ENCODE peak calls at places on chromosome 5, in ten cellular contexts. Z is amygdala; G is IMR-90; Y is NCI-H2081; H is brain pericyte; D is stimulated activated CD8-positive, alpha-beta memory T cell treated with anti-CD3 and anti-CD28 coated beads, Interleukin-12 subunit alpha, Interleukin-12 subunit beta, amount 100 ng/mL, for 4 hours; S is AML-193; M is NAMALWA; R is activated CD8-positive, alpha-beta memory T cell treated with anti-CD3 and anti-CD28 coated beads, Interleukin-2, amount 50 U/mL, for 48 hours; N is astrocyte. F is an unnamed sample.

GRCh38 chr5:113265190-113265589 is 169.6 kb downstream of the TSSK1B start:
- DNase-seq in G (no peak), R (no peak), N (no peak), S (no peak), Y (no peak), M (no peak), H (no peak), Z (no peak), D (no peak), F (no peak)

GRCh38 chr5:55570026-55570425 is 35.3 kb upstream of the PLPP1 start:
- DNase-seq in Y (no peak), S (no peak), H (no peak), M (no peak), G (peak; percentile 42), D (no peak), N (peak; percentile 87), R (no peak), Z (no peak), F (no peak)

GRCh38 chr5:32331217-32331926 is 18.6 kb upstream of the MTMR12 start:
- DNase-seq in S (no peak), M (no peak), H (no peak), Y (no peak), N (no peak), D (no peak), R (no peak), G (no peak), Z (no peak), F (no peak)

GRCh38 chr5:912356-913091 is 19.8 kb downstream of the TRIP13 start:
- DNase-seq in Z (no peak), G (peak; percentile 96), R (peak; percentile 85), M (peak; percentile 67), Y (no peak), D (peak; percentile 38), S (no peak), H (peak; percentile 97), N (peak; percentile 99), F (peak; percentile 17)

GRCh38 chr5:9386945-9387344 is 158.9 kb downstream of the SEMA5A start:
- DNase-seq in R (no peak), Y (no peak), S (no peak), Z (no peak), N (no peak), M (no peak), D (no peak), H (no peak), G (no peak), F (no peak)

GRCh38 chr5:146647656-146648199 is 131.7 kb upstream of the GPR151 start:
- DNase-seq in N (peak; percentile 43), H (no peak), Z (peak; percentile 12), M (no peak), S (no peak), R (no peak), G (no peak), D (no peak), Y (no peak), F (no peak)

GRCh38 chr5:36844305-36844704 is 32.3 kb upstream of the NIPBL start:
- DNase-seq in M (no peak), Z (no peak), D (no peak), S (no peak), R (no peak), Y (no peak), N (no peak), H (no peak), G (no peak), F (no peak)

GRCh38 chr5:160173-160510 is 31.2 kb upstream of the LRRC14B start:
- DNase-seq in H (peak; percentile 73), D (no peak), R (peak; percentile 32), Z (no peak), S (no peak), Y (no peak), G (peak; percentile 65), M (no peak), N (peak; percentile 87), F (no peak)

GRCh38 chr5:177086918-177087706 is 397 bp downstream of the FGFR4 start:
- DNase-seq in S (peak; percentile 17), R (peak; percentile 82), M (peak; percentile 82), Y (peak; percentile 15), G (no peak), D (peak; percentile 39), H (no peak), N (no peak), Z (no peak), F (peak; percentile 79)

GRCh38 chr5:2752059-2752874 is 790 bp upstream of the IRX2 start:
- DNase-seq in Z (no peak), S (no peak), G (no peak), H (no peak), N (no peak), Y (no peak), M (no peak), R (no peak), D (no peak), F (no peak)

GRCh38 chr5:1242733-1243486 is 17.7 kb downstream of the SLC6A18 start:
- DNase-seq in Y (no peak), R (no peak), D (no peak), Z (no peak), H (no peak), M (peak; percentile 44), N (no peak), S (no peak), G (no peak), F (no peak)

GRCh38 chr5:109329296-109330252 is 80.2 kb downstream of the PJA2 start:
- DNase-seq in R (no peak), G (peak; percentile 93), Y (no peak), S (peak; percentile 30), Z (no peak), M (no peak), H (no peak), D (no peak), N (peak; percentile 87), F (no peak)

GRCh38 chr5:55492449-55492848 is 42.3 kb downstream of the PLPP1 start:
- DNase-seq in Y (no peak), D (no peak), N (no peak), H (no peak), S (no peak), G (no peak), R (no peak), M (no peak), Z (no peak), F (no peak)

GRCh38 chr5:159106569-159107282 is 7.0 kb upstream of the EBF1 start:
- DNase-seq in N (peak; percentile 39), M (peak; percentile 93), Y (peak; percentile 76), Z (peak; percentile 11), G (peak; percentile 52), S (peak; percentile 30), R (peak; percentile 89), H (no peak), D (peak; percentile 43), F (peak; percentile 66)

GRCh38 chr5:149740866-149741459 is 10.9 kb downstream of the PPARGC1B start:
- DNase-seq in Y (no peak), H (no peak), D (no peak), N (no peak), R (no peak), S (no peak), Z (no peak), M (no peak), G (no peak), F (no peak)

GRCh38 chr5:113162770-113163169 is 186.2 kb downstream of the DCP2 start:
- DNase-seq in Y (no peak), H (no peak), N (peak; percentile 79), Z (no peak), M (no peak), G (peak; percentile 65), R (no peak), S (no peak), D (no peak), F (no peak)

F was measured in RPMI8226.